ENCODE peak calls at places on chromosomes 5 and 9, in eight cellular contexts. N is hepatocyte; E is effector memory CD4-positive, alpha-beta T cell; G is cardiac muscle cell; K is tibial artery; I is neuronal stem cell; S is aorta; Z is stomach. V is an unnamed sample.

GRCh38 chr9:34869390-34869789 is 88.7 kb upstream of the PHF24 start:
- DNase-seq in E (no peak), I (no peak), S (no peak), K (no peak), Z (no peak), G (peak; percentile 72), N (no peak), V (no peak)

GRCh38 chr5:54624671-54625583 is 107.4 kb downstream of the SNX18 start:
- DNase-seq in K (no peak), S (no peak), Z (no peak), N (no peak), E (no peak), I (no peak), G (peak; percentile 84), V (no peak)

GRCh38 chr5:400282-401215 is 42.4 kb upstream of the EXOC3 start:
- DNase-seq in G (no peak), N (no peak), I (no peak), S (peak; percentile 40), E (no peak), K (no peak), Z (no peak), V (no peak)

GRCh38 chr9:71830131-71830530 is 61.8 kb upstream of the CEMIP2 start:
- DNase-seq in G (no peak), K (no peak), E (no peak), N (no peak), S (no peak), Z (no peak), I (no peak), V (no peak)

GRCh38 chr5:154097031-154097430 is 58.3 kb downstream of the MFAP3 start:
- DNase-seq in Z (no peak), E (no peak), S (no peak), I (no peak), N (peak; percentile 49), G (no peak), K (no peak), V (no peak)

GRCh38 chr9:96009690-96010477 is 134.4 kb downstream of the ERCC6L2 start:
- DNase-seq in E (peak; percentile 26), Z (no peak), S (no peak), G (no peak), K (no peak), N (no peak), I (no peak), V (no peak)

GRCh38 chr5:176355400-176356178 is 6.0 kb downstream of the KIAA1191 start:
- DNase-seq in S (no peak), N (no peak), K (no peak), Z (no peak), G (no peak), I (no peak), E (no peak), V (no peak)

GRCh38 chr9:74120470-74120869 is 376.7 kb upstream of the RORB start:
- DNase-seq in S (no peak), I (no peak), N (no peak), K (no peak), G (no peak), E (no peak), Z (no peak), V (no peak)

GRCh38 chr5:132467292-132467984 is 23.1 kb downstream of the IRF1 start:
- DNase-seq in K (peak; percentile 19), E (no peak), Z (no peak), I (no peak), S (no peak), G (no peak), N (no peak), V (no peak)

GRCh38 chr5:138470322-138471285 is 5.3 kb downstream of the EGR1 start:
- DNase-seq in E (no peak), K (no peak), Z (no peak), N (peak; percentile 78), G (no peak), S (no peak), I (no peak), V (no peak)

GRCh38 chr5:5533927-5534326 is 111.5 kb downstream of the ICE1 start:
- DNase-seq in E (no peak), G (no peak), Z (no peak), I (no peak), K (no peak), N (no peak), S (no peak), V (no peak)

GRCh38 chr5:176762489-176762888 is 47.9 kb upstream of the UNC5A start:
- DNase-seq in S (no peak), G (no peak), Z (no peak), I (no peak), N (no peak), K (no peak), E (no peak), V (no peak)

GRCh38 chr9:32426278-32426939 is 42.0 kb downstream of the ACO1 start:
- DNase-seq in E (no peak), K (no peak), G (peak; percentile 94), I (no peak), N (peak; percentile 84), Z (peak; percentile 68), S (no peak), V (no peak)

GRCh38 chr9:98536542-98537173 is 172.1 kb downstream of the GABBR2 start:
- DNase-seq in Z (no peak), K (no peak), I (no peak), E (no peak), S (peak; percentile 49), G (peak; percentile 15), N (peak; percentile 28), V (peak; percentile 57)

GRCh38 chr5:81020478-81021167 is 60.5 kb downstream of the RASGRF2 start:
- DNase-seq in K (no peak), I (no peak), Z (no peak), N (no peak), E (no peak), G (no peak), S (no peak), V (no peak)

GRCh38 chr9:125991886-125992529 is 244.8 kb downstream of the PBX3 start:
- DNase-seq in N (no peak), K (peak; percentile 2), S (no peak), E (no peak), G (no peak), Z (no peak), I (no peak), V (no peak)

GRCh38 chr5:78550891-78551290 is 97.7 kb downstream of the LHFPL2 start:
- DNase-seq in K (no peak), Z (no peak), G (no peak), N (no peak), S (no peak), I (no peak), E (no peak), V (no peak)

GRCh38 chr9:84121991-84122523 is 141.5 kb downstream of the RMI1 start:
- DNase-seq in N (no peak), S (no peak), E (no peak), Z (no peak), K (no peak), G (peak; percentile 93), I (no peak), V (peak; percentile 67)

GRCh38 chr5:103745353-103746065 is 182.9 kb upstream of the NUDT12 start:
- DNase-seq in K (no peak), Z (no peak), N (no peak), S (no peak), E (no peak), I (no peak), G (no peak), V (no peak)

GRCh38 chr5:145780961-145781360 is 54.2 kb downstream of the PRELID2 start:
- DNase-seq in S (no peak), I (peak; percentile 76), K (no peak), G (no peak), Z (no peak), N (no peak), E (no peak), V (no peak)

GRCh38 chr5:6377582-6378127 is 692 bp downstream of the MED10 start:
- DNase-seq in G (peak; percentile 3), Z (no peak), S (no peak), K (no peak), N (no peak), I (no peak), E (no peak), V (no peak)

GRCh38 chr9:1235650-1236401 is 185.7 kb downstream of the DMRT2 start:
- DNase-seq in S (no peak), K (no peak), E (no peak), Z (no peak), I (no peak), G (peak; percentile 7), N (no peak), V (no peak)

GRCh38 chr9:1233568-1233967 is 183.4 kb downstream of the DMRT2 start:
- DNase-seq in G (peak; percentile 67), Z (no peak), S (no peak), E (no peak), N (no peak), I (no peak), K (no peak), V (no peak)

GRCh38 chr9:1231998-1232919 is 182.1 kb downstream of the DMRT2 start:
- DNase-seq in N (no peak), K (peak; percentile 79), S (peak; percentile 64), I (no peak), Z (peak; percentile 85), G (peak; percentile 91), E (no peak), V (no peak)
- H3K9me3 ChIP-seq in N (no peaks in the 10 kb centered on the region), K (no peaks in the 10 kb centered on the region), S (no peaks in the 10 kb centered on the region), I (no peaks in the 10 kb centered on the region), Z (no peaks in the 10 kb centered on the region), G (no peaks in the 10 kb centered on the region), E (no peaks in the 10 kb centered on the region), V (no peaks in the 10 kb centered on the region)

GRCh38 chr5:150638053-150638444 is 2.4 kb upstream of the SYNPO start:
- DNase-seq in E (no peak), I (no peak), K (no peak), Z (no peak), N (no peak), G (no peak), S (no peak), V (no peak)

GRCh38 chr5:150636391-150637244 is 3.8 kb upstream of the SYNPO start:
- DNase-seq in E (no peak), N (peak; percentile 71), S (peak; percentile 85), Z (peak; percentile 86), I (no peak), G (peak; percentile 76), K (peak; percentile 77), V (no peak)

GRCh38 chr5:150639317-150639738 is 1.1 kb upstream of the SYNPO start:
- DNase-seq in I (no peak), Z (no peak), G (no peak), K (no peak), N (no peak), E (no peak), S (no peak), V (no peak)

GRCh38 chr5:150638488-150639316 is 1.8 kb upstream of the SYNPO start:
- DNase-seq in E (no peak), G (no peak), S (no peak), N (no peak), Z (no peak), K (no peak), I (no peak), V (no peak)

GRCh38 chr5:150637245-150638052 is 3.0 kb upstream of the SYNPO start:
- DNase-seq in S (no peak), E (no peak), G (peak; percentile 88), K (no peak), N (peak; percentile 85), Z (peak; percentile 63), I (no peak), V (peak; percentile 69)
- H3K4me1 ChIP-seq in S (peaks cover 6% of the 10 kb centered on the region), E (no peaks in the 10 kb centered on the region), G (peaks cover 11% of the 10 kb centered on the region), K (no peaks in the 10 kb centered on the region), N (peaks cover 61% of the 10 kb centered on the region), Z (peaks cover 91% of the 10 kb centered on the region), I (peaks cover 34% of the 10 kb centered on the region), V (peaks cover 8% of the 10 kb centered on the region)

GRCh38 chr9:37053684-37054512 is 19.8 kb upstream of the PAX5 start:
- DNase-seq in K (no peak), E (no peak), G (no peak), N (no peak), Z (no peak), S (no peak), I (no peak), V (peak; percentile 69)
- H3K4me3 ChIP-seq in K (no peak overlapping the region), E (no peak overlapping the region), G (no peak overlapping the region), N (no peak overlapping the region), Z (no peak overlapping the region), S (no peak overlapping the region), I (no peak overlapping the region), V (no peak overlapping the region)

GRCh38 chr5:158224200-158224599 is 365.3 kb upstream of the CLINT1 start:
- DNase-seq in Z (no peak), N (no peak), E (no peak), S (no peak), K (no peak), I (no peak), G (no peak), V (no peak)
- H3K9me3 ChIP-seq in Z (no peaks in the 10 kb centered on the region), N (no peaks in the 10 kb centered on the region), E (no peaks in the 10 kb centered on the region), S (peaks cover 3% of the 10 kb centered on the region), K (peaks cover 6% of the 10 kb centered on the region), I (no peaks in the 10 kb centered on the region), G (no peaks in the 10 kb centered on the region), V (no peaks in the 10 kb centered on the region)

V was measured in HAP-1.